ENCODE peak calls at places on chromosomes 16 and 17, in eight cellular contexts. One of them, this sample, is unnamed.

GRCh38 chr17:75473246-75473645 is 16.8 kb downstream of the TMEM94 start:
- DNase-seq in SJSA1: no peak
- DNase-seq in heart right ventricle: no peak
- DNase-seq in OCI-LY7: no peak
- DNase-seq in thyroid gland: no peak
- DNase-seq in right lobe of liver: no peak
- DNase-seq in SJCRH30: peak
- DNase-seq in endodermal cell: no peak
- DNase-seq in this sample: no peak

GRCh38 chr16:52404546-52404945 is 142.4 kb downstream of the TOX3 start:
- DNase-seq in SJCRH30: no peak
- DNase-seq in OCI-LY7: no peak
- DNase-seq in thyroid gland: no peak
- DNase-seq in endodermal cell: no peak
- DNase-seq in right lobe of liver: no peak
- DNase-seq in SJSA1: no peak
- DNase-seq in heart right ventricle: no peak
- DNase-seq in this sample: no peak

GRCh38 chr16:28880589-28880915 is 2.3 kb downstream of the ATP2A1 start:
- DNase-seq in SJCRH30: peak
- DNase-seq in right lobe of liver: no peak
- DNase-seq in thyroid gland: no peak
- DNase-seq in heart right ventricle: no peak
- DNase-seq in OCI-LY7: no peak
- DNase-seq in endodermal cell: no peak
- DNase-seq in SJSA1: no peak
- DNase-seq in this sample: no peak

GRCh38 chr16:69003500-69003899 is 102.0 kb upstream of the HAS3 start:
- DNase-seq in SJSA1: no peak
- DNase-seq in thyroid gland: no peak
- DNase-seq in heart right ventricle: no peak
- DNase-seq in SJCRH30: no peak
- DNase-seq in endodermal cell: no peak
- DNase-seq in right lobe of liver: no peak
- DNase-seq in OCI-LY7: peak
- DNase-seq in this sample: no peak

GRCh38 chr16:56986361-56986760 is 3.0 kb upstream of the NLRC5 start:
- DNase-seq in right lobe of liver: no peak
- DNase-seq in OCI-LY7: peak
- DNase-seq in SJCRH30: no peak
- DNase-seq in endodermal cell: no peak
- DNase-seq in SJSA1: no peak
- DNase-seq in thyroid gland: no peak
- DNase-seq in heart right ventricle: no peak
- DNase-seq in this sample: no peak

GRCh38 chr16:49201118-49201517 is 80.5 kb downstream of the CBLN1 start:
- DNase-seq in endodermal cell: no peak
- DNase-seq in OCI-LY7: no peak
- DNase-seq in heart right ventricle: no peak
- DNase-seq in right lobe of liver: no peak
- DNase-seq in SJCRH30: no peak
- DNase-seq in thyroid gland: no peak
- DNase-seq in SJSA1: no peak
- DNase-seq in this sample: no peak

GRCh38 chr16:47574091-47575054 is 113.2 kb downstream of the PHKB start:
- DNase-seq in SJSA1: peak
- DNase-seq in thyroid gland: no peak
- DNase-seq in right lobe of liver: no peak
- DNase-seq in SJCRH30: no peak
- DNase-seq in endodermal cell: no peak
- DNase-seq in heart right ventricle: no peak
- DNase-seq in OCI-LY7: peak
- DNase-seq in this sample: peak

GRCh38 chr16:29816694-29817441 is 916 bp downstream of the PAGR1 start:
- DNase-seq in thyroid gland: peak
- DNase-seq in endodermal cell: peak
- DNase-seq in heart right ventricle: peak
- DNase-seq in SJSA1: peak
- DNase-seq in SJCRH30: peak
- DNase-seq in OCI-LY7: peak
- DNase-seq in right lobe of liver: peak
- DNase-seq in this sample: peak

GRCh38 chr16:52469775-52470174 is 77.2 kb downstream of the TOX3 start:
- DNase-seq in OCI-LY7: no peak
- DNase-seq in SJSA1: peak
- DNase-seq in endodermal cell: no peak
- DNase-seq in thyroid gland: no peak
- DNase-seq in right lobe of liver: no peak
- DNase-seq in SJCRH30: peak
- DNase-seq in heart right ventricle: no peak
- DNase-seq in this sample: no peak

GRCh38 chr16:3112881-3113574 is 642 bp downstream of the ZNF205 start:
- DNase-seq in heart right ventricle: no peak
- DNase-seq in right lobe of liver: no peak
- DNase-seq in endodermal cell: no peak
- DNase-seq in SJSA1: no peak
- DNase-seq in thyroid gland: no peak
- DNase-seq in OCI-LY7: no peak
- DNase-seq in SJCRH30: peak
- DNase-seq in this sample: no peak
- H3K27ac ChIP-seq in heart right ventricle: peak
- H3K27ac ChIP-seq in right lobe of liver: peak
- H3K27ac ChIP-seq in endodermal cell: no peak
- H3K27ac ChIP-seq in SJSA1: no peak
- H3K27ac ChIP-seq in thyroid gland: peak
- H3K27ac ChIP-seq in OCI-LY7: no peak
- H3K27ac ChIP-seq in SJCRH30: peak
- H3K27ac ChIP-seq in this sample: peak

DNA sequence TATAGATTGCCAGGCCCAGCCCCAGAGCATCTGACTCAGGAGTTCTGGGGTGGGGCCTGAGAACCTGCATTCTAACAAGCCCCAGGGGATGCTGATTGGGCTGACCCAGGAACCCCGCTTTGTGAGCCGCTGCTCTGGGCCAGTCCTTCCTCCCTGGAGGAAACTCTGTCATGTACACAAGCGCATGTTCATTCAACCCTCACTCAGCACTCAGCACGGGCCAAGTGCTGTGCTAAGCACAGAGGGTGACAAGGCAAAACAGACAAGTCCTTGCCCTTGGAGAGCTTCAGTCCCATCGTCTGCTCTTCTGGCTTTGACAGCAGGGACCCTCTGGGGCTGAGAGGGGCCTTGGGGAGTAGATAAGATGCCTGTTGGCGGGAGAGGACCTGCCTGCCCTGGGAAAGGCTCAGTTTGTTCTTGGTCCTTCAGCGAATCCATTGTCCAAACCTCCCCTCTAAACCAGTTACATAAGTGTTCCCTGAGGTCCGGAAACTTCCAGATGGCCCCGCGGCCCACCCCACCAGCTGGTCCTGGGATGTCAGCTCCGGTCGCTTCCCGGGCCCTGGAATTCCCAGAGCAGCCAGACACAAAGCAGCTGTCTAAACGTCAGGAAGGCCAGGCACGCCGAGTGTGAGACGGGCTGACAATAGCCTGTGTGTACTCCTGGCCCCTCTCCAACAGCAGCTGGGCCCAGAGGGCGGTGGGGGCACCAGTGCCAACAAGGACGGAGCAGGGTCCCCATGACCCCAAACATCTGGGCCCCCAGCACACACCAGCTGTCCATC is 88.8 kb downstream of the ZDHHC7 start:
- DNase-seq in thyroid gland: peak
- DNase-seq in OCI-LY7: peak
- DNase-seq in SJSA1: no peak
- DNase-seq in heart right ventricle: peak
- DNase-seq in SJCRH30: peak
- DNase-seq in right lobe of liver: peak
- DNase-seq in endodermal cell: no peak
- DNase-seq in this sample: no peak
- H3K27ac ChIP-seq in thyroid gland: peak
- H3K27ac ChIP-seq in OCI-LY7: no peak
- H3K27ac ChIP-seq in SJSA1: no peak
- H3K27ac ChIP-seq in heart right ventricle: peak
- H3K27ac ChIP-seq in SJCRH30: peak
- H3K27ac ChIP-seq in right lobe of liver: peak
- H3K27ac ChIP-seq in endodermal cell: peak
- H3K27ac ChIP-seq in this sample: no peak

DNA sequence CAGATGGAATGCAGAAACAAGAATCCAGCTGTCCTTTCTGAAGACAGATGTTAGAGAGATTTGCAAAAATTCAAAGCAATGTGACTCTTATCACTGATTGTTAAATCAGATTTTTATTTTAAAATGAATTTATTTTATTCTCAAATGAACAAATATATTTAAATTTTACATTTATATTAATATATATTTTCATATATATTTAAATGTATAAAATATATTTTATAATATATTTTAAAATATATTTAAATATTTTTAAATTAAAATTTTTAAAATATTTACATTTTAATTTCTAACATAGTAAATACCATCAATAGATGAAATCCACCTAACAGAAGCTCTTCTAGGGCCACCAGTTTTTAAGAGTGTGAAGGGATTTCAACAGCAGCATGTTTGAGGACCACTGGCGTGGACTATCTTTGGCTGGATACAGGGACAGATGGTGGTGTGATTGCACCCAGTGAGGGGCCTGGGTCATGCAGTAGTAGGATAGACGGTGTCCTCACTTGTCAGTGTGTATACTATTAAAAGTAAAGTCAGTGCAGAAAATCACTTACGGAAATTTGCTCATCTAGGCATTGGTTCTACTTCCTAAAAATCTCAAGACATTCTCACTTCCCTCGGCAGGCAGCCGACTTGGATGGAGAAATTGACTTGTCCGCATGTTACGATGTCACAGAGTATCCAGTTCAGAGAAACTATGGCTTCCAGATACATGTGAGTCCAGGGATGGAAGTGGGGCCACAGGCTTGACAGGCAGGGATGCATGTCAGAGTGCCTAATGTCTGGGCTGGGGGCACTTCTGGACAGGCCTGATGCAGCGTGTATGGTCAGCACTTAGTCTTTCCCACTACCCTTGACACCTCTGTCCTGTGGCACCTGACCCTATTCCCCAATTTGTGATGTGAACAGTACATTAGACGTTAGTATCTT is 56.3 kb downstream of the PLD6 start:
- DNase-seq in right lobe of liver: no peak
- DNase-seq in heart right ventricle: no peak
- DNase-seq in SJSA1: no peak
- DNase-seq in OCI-LY7: no peak
- DNase-seq in endodermal cell: no peak
- DNase-seq in thyroid gland: no peak
- DNase-seq in SJCRH30: no peak
- DNase-seq in this sample: no peak
- H3K27ac ChIP-seq in right lobe of liver: no peak
- H3K27ac ChIP-seq in heart right ventricle: no peak
- H3K27ac ChIP-seq in SJSA1: no peak
- H3K27ac ChIP-seq in OCI-LY7: no peak
- H3K27ac ChIP-seq in endodermal cell: no peak
- H3K27ac ChIP-seq in thyroid gland: no peak
- H3K27ac ChIP-seq in SJCRH30: no peak
- H3K27ac ChIP-seq in this sample: no peak

GRCh38 chr17:27496501-27496943 is 40.3 kb downstream of the KSR1 start:
- DNase-seq in SJCRH30: no peak
- DNase-seq in thyroid gland: no peak
- DNase-seq in heart right ventricle: no peak
- DNase-seq in OCI-LY7: no peak
- DNase-seq in SJSA1: no peak
- DNase-seq in right lobe of liver: peak
- DNase-seq in endodermal cell: peak
- DNase-seq in this sample: no peak

GRCh38 chr17:27496005-27496404 is 39.8 kb downstream of the KSR1 start:
- DNase-seq in right lobe of liver: no peak
- DNase-seq in SJSA1: no peak
- DNase-seq in heart right ventricle: no peak
- DNase-seq in thyroid gland: peak
- DNase-seq in SJCRH30: no peak
- DNase-seq in OCI-LY7: no peak
- DNase-seq in endodermal cell: no peak
- DNase-seq in this sample: no peak

GRCh38 chr17:27495460-27495859 is 39.2 kb downstream of the KSR1 start:
- DNase-seq in heart right ventricle: no peak
- DNase-seq in OCI-LY7: peak
- DNase-seq in SJSA1: no peak
- DNase-seq in SJCRH30: no peak
- DNase-seq in endodermal cell: no peak
- DNase-seq in thyroid gland: peak
- DNase-seq in right lobe of liver: no peak
- DNase-seq in this sample: no peak

GRCh38 chr17:27497696-27498095 is 41.4 kb downstream of the KSR1 start:
- DNase-seq in right lobe of liver: no peak
- DNase-seq in SJCRH30: no peak
- DNase-seq in heart right ventricle: no peak
- DNase-seq in OCI-LY7: no peak
- DNase-seq in SJSA1: no peak
- DNase-seq in thyroid gland: peak
- DNase-seq in endodermal cell: no peak
- DNase-seq in this sample: peak

GRCh38 chr17:27496971-27497370 is 40.7 kb downstream of the KSR1 start:
- DNase-seq in SJCRH30: no peak
- DNase-seq in SJSA1: no peak
- DNase-seq in heart right ventricle: no peak
- DNase-seq in right lobe of liver: no peak
- DNase-seq in thyroid gland: no peak
- DNase-seq in endodermal cell: no peak
- DNase-seq in OCI-LY7: no peak
- DNase-seq in this sample: no peak
- H3K27ac ChIP-seq in SJCRH30: no peak
- H3K27ac ChIP-seq in SJSA1: no peak
- H3K27ac ChIP-seq in heart right ventricle: no peak
- H3K27ac ChIP-seq in right lobe of liver: no peak
- H3K27ac ChIP-seq in thyroid gland: peak
- H3K27ac ChIP-seq in endodermal cell: no peak
- H3K27ac ChIP-seq in OCI-LY7: no peak
- H3K27ac ChIP-seq in this sample: no peak

DNA sequence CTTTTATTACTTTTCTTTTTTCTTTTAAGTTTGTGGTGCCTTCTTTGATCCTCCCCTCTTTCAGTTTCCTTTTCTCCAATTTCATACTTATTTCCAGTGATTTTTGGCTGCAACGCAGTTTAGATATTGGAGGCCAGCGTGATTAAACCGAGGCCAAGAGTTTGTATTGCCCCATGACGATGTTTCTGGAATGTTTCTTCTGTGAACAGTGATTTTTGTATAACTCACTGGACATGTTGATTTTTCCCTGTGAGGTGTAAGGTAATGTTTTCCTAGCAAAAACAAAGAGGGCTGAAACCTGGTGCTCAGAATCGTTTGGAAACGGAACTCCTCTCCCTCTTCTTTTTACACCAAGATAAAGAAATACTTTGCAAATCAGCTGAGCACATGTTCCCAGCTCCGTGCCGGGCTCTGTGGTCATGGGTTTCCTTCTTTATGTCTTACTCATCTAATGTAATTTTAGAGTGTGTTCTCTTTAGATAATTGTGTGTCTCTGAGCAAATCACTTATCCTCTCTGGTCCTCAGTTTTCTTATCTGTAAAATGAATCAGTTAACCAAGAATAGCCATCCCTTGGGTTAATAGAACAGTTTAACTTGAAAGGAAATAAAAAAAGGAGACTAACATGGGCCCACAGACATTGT is 344.4 kb downstream of the WWOX start:
- DNase-seq in SJSA1: no peak
- DNase-seq in OCI-LY7: no peak
- DNase-seq in SJCRH30: no peak
- DNase-seq in right lobe of liver: no peak
- DNase-seq in heart right ventricle: no peak
- DNase-seq in thyroid gland: peak
- DNase-seq in endodermal cell: no peak
- DNase-seq in this sample: no peak
- H3K27ac ChIP-seq in SJSA1: no peak
- H3K27ac ChIP-seq in OCI-LY7: no peak
- H3K27ac ChIP-seq in SJCRH30: no peak
- H3K27ac ChIP-seq in right lobe of liver: peak
- H3K27ac ChIP-seq in heart right ventricle: no peak
- H3K27ac ChIP-seq in thyroid gland: peak
- H3K27ac ChIP-seq in endodermal cell: no peak
- H3K27ac ChIP-seq in this sample: no peak